ENCODE peak calls at places on chromosomes 6 and 20, in five cellular contexts. X is neural crest cell, J is dermis microvascular lymphatic vessel endothelial cell, W is neural progenitor cell, T is adrenal gland. Q is an unnamed sample.

GRCh38 chr6:35086636-35087360 is 54.3 kb downstream of the TCP11 start:
- DNase-seq in W (no peak), J (no peak), X (no peak), T (no peak), Q (no peak)

GRCh38 chr6:158460602-158461092 is 99.2 kb upstream of the TMEM181 start:
- DNase-seq in J (peak; percentile 34), W (no peak), T (no peak), X (no peak), Q (no peak)

GRCh38 chr20:13271977-13272975 is 51.2 kb downstream of the ISM1 start:
- DNase-seq in J (no peak), T (no peak), X (no peak), W (no peak), Q (no peak)

GRCh38 chr6:22476811-22477210 is 92.6 kb upstream of the HDGFL1 start:
- DNase-seq in J (no peak), X (no peak), W (no peak), T (no peak), Q (no peak)

GRCh38 chr20:32685541-32686529 is 12.1 kb upstream of the C20orf203 start:
- DNase-seq in W (peak; percentile 56), X (no peak), T (no peak), J (no peak), Q (no peak)

GRCh38 chr20:41395669-41396664 is 29.3 kb upstream of the EMILIN3 start:
- DNase-seq in T (no peak), W (peak; percentile 71), J (no peak), X (no peak), Q (no peak)

GRCh38 chr6:47306887-47307286 is 2.8 kb downstream of the TNFRSF21 start:
- DNase-seq in T (no peak), W (no peak), J (no peak), X (no peak), Q (no peak)

GRCh38 chr6:13769655-13770053 is 44.7 kb downstream of the MCUR1 start:
- DNase-seq in J (no peak), T (no peak), X (no peak), W (no peak), Q (peak; percentile 20)

GRCh38 chr20:41169791-41170351 is 32.5 kb downstream of the PLCG1 start:
- DNase-seq in T (peak; percentile 12), J (no peak), W (no peak), X (no peak), Q (no peak)

GRCh38 chr6:158654960-158655485 is 5.2 kb downstream of the SYTL3 start:
- DNase-seq in T (peak; percentile 19), X (no peak), W (no peak), J (no peak), Q (no peak)

GRCh38 chr20:15528386-15529111 is 1044.7 kb downstream of the KIF16B start:
- DNase-seq in W (no peak), J (no peak), T (peak; percentile 79), X (no peak), Q (no peak)

Q was measured in iPS DF 6.9.